ENCODE peak calls at places on chromosomes 2 and 18, in seven cellular contexts. U is left ventricle myocardium inferior, O is fibroblast of lung, K is lower lobe of right lung, X is neuronal stem cell, P is lung, M is cardiac muscle cell. Z is an unnamed sample.

GRCh38 chr2:202339052-202339870 is 36.9 kb upstream of the BMPR2 start:
- DNase-seq in O (peak; percentile 45), K (no peak), P (no peak), U (no peak), X (no peak), M (peak; percentile 57), Z (no peak)

GRCh38 chr2:231613054-231613654 is 20.5 kb downstream of the TEX44 start:
- DNase-seq in U (peak; percentile 31), O (no peak), P (no peak), K (no peak), X (no peak), M (peak; percentile 26), Z (no peak)

GRCh38 chr2:218429951-218430692 is 11.2 kb downstream of the VIL1 start:
- DNase-seq in P (no peak), U (no peak), K (peak; percentile 20), X (no peak), O (no peak), M (peak; percentile 14), Z (no peak)

GRCh38 chr2:33242845-33243244 is 233.6 kb upstream of the RASGRP3 start:
- DNase-seq in P (no peak), U (no peak), M (peak; percentile 70), O (peak; percentile 93), K (no peak), X (no peak), Z (no peak)

GRCh38 chr2:15993232-15993610 is 52.9 kb downstream of the MYCN start:
- DNase-seq in X (no peak), U (no peak), M (no peak), O (no peak), P (no peak), K (no peak), Z (no peak)

GRCh38 chr2:239303711-239304532 is 96.9 kb downstream of the HDAC4 start:
- DNase-seq in M (no peak), K (no peak), X (no peak), P (no peak), U (no peak), O (no peak), Z (no peak)

GRCh38 chr2:62505109-62505508 is 886 bp downstream of the TMEM17 start:
- DNase-seq in U (no peak), O (no peak), M (no peak), P (no peak), X (no peak), K (no peak), Z (no peak)

GRCh38 chr2:237955640-237956401 is 11.0 kb upstream of the UBE2F start:
- DNase-seq in U (no peak), P (no peak), X (no peak), O (peak; percentile 15), M (peak; percentile 31), K (no peak), Z (no peak)

GRCh38 chr2:174527101-174527721 is 40.4 kb upstream of the GPR155 start:
- DNase-seq in M (no peak), P (no peak), X (no peak), O (no peak), K (no peak), U (no peak), Z (no peak)

GRCh38 chr2:45000921-45001628 is 8.2 kb downstream of the SIX2 start:
- DNase-seq in M (peak; percentile 51), O (no peak), U (no peak), X (no peak), K (no peak), P (no peak), Z (no peak)

GRCh38 chr18:27668126-27668525 is 483.0 kb upstream of the CHST9 start:
- DNase-seq in O (peak; percentile 61), M (no peak), P (no peak), K (no peak), X (no peak), U (no peak), Z (no peak)

GRCh38 chr2:26450031-26450635 is 27.8 kb downstream of the OTOF start:
- DNase-seq in U (no peak), O (no peak), P (no peak), M (no peak), X (no peak), K (no peak), Z (no peak)

GRCh38 chr2:75561566-75562512 is 1.1 kb upstream of the EVA1A start:
- DNase-seq in U (no peak), X (no peak), M (peak; percentile 8), O (peak; percentile 68), K (no peak), P (peak; percentile 29), Z (no peak)

GRCh38 chr18:48161911-48162698 is 231.6 kb upstream of the SMAD2 start:
- DNase-seq in P (no peak), X (no peak), K (no peak), U (no peak), M (no peak), O (peak; percentile 15), Z (no peak)

GRCh38 chr2:33202641-33203345 is 256.0 kb downstream of the LTBP1 start:
- DNase-seq in O (no peak), M (no peak), U (no peak), K (no peak), P (no peak), X (no peak), Z (no peak)

GRCh38 chr2:185736210-185736609 is 2.4 kb upstream of the FSIP2 start:
- DNase-seq in X (no peak), U (no peak), P (no peak), K (no peak), O (no peak), M (no peak), Z (no peak)

GRCh38 chr2:185734658-185735057 is 3.9 kb upstream of the FSIP2 start:
- DNase-seq in X (no peak), O (no peak), P (no peak), M (no peak), K (no peak), U (no peak), Z (no peak)

GRCh38 chr2:185738679-185739472 is at the start of gene FSIP2:
- DNase-seq in U (peak; percentile 30), M (peak; percentile 69), P (peak; percentile 30), O (peak; percentile 69), X (peak; percentile 83), K (peak; percentile 54), Z (no peak)
- H3K4me3 ChIP-seq in U (peak within 1 kb of the TSS; percentile 61), M (peak within 1 kb of the TSS; percentile 52), P (no peak within 1 kb of the TSS), O (peak within 1 kb of the TSS; percentile 38), X (no peak within 1 kb of the TSS), K (no peak within 1 kb of the TSS), Z (no peak within 1 kb of the TSS)

GRCh38 chr2:54723300-54724149 is at the start of gene EML6:
- DNase-seq in U (peak; percentile 97), M (peak; percentile 99), X (peak; percentile 97), K (peak; percentile 99), O (peak; percentile 99), P (peak; percentile 99), Z (peak; percentile 97)
- H3K27ac ChIP-seq in U (peak within 1 kb of the TSS; percentile 83), M (no peak within 1 kb of the TSS), X (no peak within 1 kb of the TSS), K (peak within 1 kb of the TSS; percentile 51), O (peak within 1 kb of the TSS; percentile 82), P (peak within 1 kb of the TSS; percentile 90), Z (peak within 1 kb of the TSS; percentile 44)

DNA sequence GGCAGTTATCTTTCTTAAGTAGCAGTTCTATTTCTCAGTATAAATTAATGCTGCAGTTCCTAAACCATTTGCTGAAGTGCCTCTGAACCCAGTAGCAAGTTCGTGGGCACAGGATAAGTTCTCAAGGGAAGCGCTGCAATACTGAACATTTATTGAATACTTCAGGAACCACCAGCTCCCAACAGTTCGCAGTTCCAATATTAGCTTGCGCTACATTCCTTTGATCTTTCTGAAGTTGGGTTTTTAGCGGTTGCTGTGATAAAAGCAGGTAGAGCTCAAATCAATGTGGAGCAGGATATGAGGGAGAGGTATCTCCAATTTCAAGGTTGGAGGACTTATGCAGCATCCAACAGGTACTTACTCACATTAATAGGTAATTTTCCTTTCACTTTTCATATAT is 33.7 kb downstream of the PDCL3 start:
- DNase-seq in M (no peak), X (no peak), O (no peak), K (no peak), U (no peak), P (no peak), Z (no peak)
- H3K4me3 ChIP-seq in M (no peak overlapping the region), X (no peak overlapping the region), O (no peak overlapping the region), K (no peak overlapping the region), U (no peak overlapping the region), P (no peak overlapping the region), Z (no peak overlapping the region)

GRCh38 chr2:47072018-47072691 is 83.0 kb downstream of the STPG4 start:
- DNase-seq in U (peak; percentile 87), K (peak; percentile 84), X (no peak), P (peak; percentile 65), M (peak; percentile 99), O (peak; percentile 98), Z (no peak)
- H3K27ac ChIP-seq in U (peak overlapping the region; percentile 93), K (peak overlapping the region; percentile 92), X (peak overlapping the region; percentile 47), P (peak overlapping the region; percentile 94), M (peak overlapping the region; percentile 96), O (peak overlapping the region; percentile 95), Z (no peak overlapping the region)